ENCODE peak calls at places on chromosomes 3 and 15, in nine cellular contexts. G, N, K, F, T, W, J, X and U are unnamed samples.

GRCh38 chr3:17412950-17413530 is 329.4 kb downstream of the TBC1D5 start:
- DNase-seq in G (peak; percentile 10), N (peak; percentile 69), K (no peak), F (peak; percentile 68), T (peak; percentile 32), W (no peak), J (peak; percentile 75), X (no peak), U (peak; percentile 45)

GRCh38 chr3:39021465-39022274 is 30.1 kb downstream of the SCN11A start:
- DNase-seq in G (no peak), N (no peak), K (no peak), F (no peak), T (no peak), W (no peak), J (no peak), X (no peak), U (no peak)

GRCh38 chr15:70439304-70439877 is 324.0 kb downstream of the UACA start:
- DNase-seq in G (no peak), N (no peak), K (no peak), F (no peak), T (no peak), W (no peak), J (no peak), X (no peak), U (no peak)

GRCh38 chr15:42107483-42107882 is 13.1 kb upstream of the PLA2G4D start:
- DNase-seq in G (no peak), N (no peak), K (no peak), F (no peak), T (no peak), W (no peak), J (no peak), X (no peak), U (no peak)

GRCh38 chr3:61821823-61822251 is 260.5 kb downstream of the PTPRG start:
- DNase-seq in G (no peak), N (peak; percentile 36), K (no peak), F (peak; percentile 74), T (peak; percentile 71), W (peak; percentile 45), J (peak; percentile 61), X (no peak), U (peak; percentile 66)

GRCh38 chr3:6504385-6504784 is 356.5 kb upstream of the GRM7 start:
- DNase-seq in G (no peak), N (no peak), K (no peak), F (no peak), T (no peak), W (no peak), J (no peak), X (no peak), U (no peak)

GRCh38 chr15:84736375-84736774 is 12.0 kb upstream of the ZNF592 start:
- DNase-seq in G (peak; percentile 84), N (no peak), K (no peak), F (no peak), T (no peak), W (no peak), J (no peak), X (no peak), U (no peak)

GRCh38 chr15:75648156-75649000 is 666 bp downstream of the SNX33 start:
- DNase-seq in G (no peak), N (peak; percentile 53), K (no peak), F (peak; percentile 68), T (peak; percentile 16), W (no peak), J (peak; percentile 63), X (no peak), U (peak; percentile 29)

GRCh38 chr3:141276398-141276797 is 44.8 kb downstream of the PXYLP1 start:
- DNase-seq in G (no peak), N (no peak), K (peak; percentile 16), F (no peak), T (no peak), W (no peak), J (peak; percentile 25), X (no peak), U (no peak)

GRCh38 chr3:138774529-138775253 is 60.0 kb downstream of the PIK3CB start:
- DNase-seq in G (no peak), N (peak; percentile 100), K (no peak), F (peak; percentile 99), T (peak; percentile 100), W (peak; percentile 99), J (peak; percentile 98), X (no peak), U (peak; percentile 99)

GRCh38 chr3:187044206-187044605 is 95.1 kb downstream of the RPL39L start:
- DNase-seq in G (peak; percentile 69), N (no peak), K (no peak), F (peak; percentile 35), T (no peak), W (no peak), J (no peak), X (no peak), U (no peak)

GRCh38 chr15:56715220-56715619 is 18.1 kb downstream of the ZNF280D start:
- DNase-seq in G (no peak), N (peak; percentile 30), K (no peak), F (no peak), T (peak; percentile 12), W (no peak), J (no peak), X (no peak), U (no peak)

GRCh38 chr3:127206611-127207516 is 13.9 kb downstream of the PRR23E start:
- DNase-seq in G (no peak), N (no peak), K (peak; percentile 54), F (no peak), T (no peak), W (no peak), J (no peak), X (no peak), U (no peak)

GRCh38 chr3:129536374-129536667 is 6.7 kb upstream of the H1-8 start:
- DNase-seq in G (no peak), N (no peak), K (no peak), F (no peak), T (no peak), W (no peak), J (no peak), X (no peak), U (no peak)

GRCh38 chr3:13217253-13217652 is 144.0 kb upstream of the IQSEC1 start:
- DNase-seq in G (no peak), N (no peak), K (no peak), F (no peak), T (no peak), W (no peak), J (no peak), X (no peak), U (no peak)

GRCh38 chr3:127754411-127755304 is 67.7 kb downstream of the MGLL start:
- DNase-seq in G (peak; percentile 78), N (no peak), K (no peak), F (no peak), T (no peak), W (no peak), J (no peak), X (no peak), U (no peak)

GRCh38 chr3:8655387-8655835 is 10.8 kb upstream of the SSUH2 start:
- DNase-seq in G (no peak), N (no peak), K (no peak), F (no peak), T (no peak), W (no peak), J (no peak), X (no peak), U (no peak)

GRCh38 chr15:34275154-34275553 is 50.3 kb downstream of the EMC4 start:
- DNase-seq in G (no peak), N (peak; percentile 14), K (no peak), F (peak; percentile 71), T (no peak), W (no peak), J (no peak), X (no peak), U (no peak)

GRCh38 chr3:119819806-119820205 is 37.9 kb downstream of the NR1I2 start:
- DNase-seq in G (no peak), N (no peak), K (no peak), F (peak; percentile 66), T (no peak), W (no peak), J (no peak), X (no peak), U (no peak)

GRCh38 chr3:112976001-112976400 is 1.1 kb upstream of the CD200R1 start:
- DNase-seq in G (no peak), N (no peak), K (no peak), F (no peak), T (no peak), W (no peak), J (no peak), X (no peak), U (no peak)
- TF ChIP-seq CTCF in G (no peak), N (no peak), K (no peak), F (no peak), T (no peak), W (no peak), J (no peak), X (no peak), U (no peak)

GRCh38 chr3:80564391-80564790 is 796.6 kb upstream of the ROBO1 start:
- DNase-seq in G (no peak), N (no peak), K (no peak), F (no peak), T (no peak), W (no peak), J (no peak), X (no peak), U (no peak)
- TF ChIP-seq CTCF in G (no peak), N (no peak), K (no peak), F (no peak), T (no peak), W (no peak), J (no peak), X (no peak), U (no peak)

DNA sequence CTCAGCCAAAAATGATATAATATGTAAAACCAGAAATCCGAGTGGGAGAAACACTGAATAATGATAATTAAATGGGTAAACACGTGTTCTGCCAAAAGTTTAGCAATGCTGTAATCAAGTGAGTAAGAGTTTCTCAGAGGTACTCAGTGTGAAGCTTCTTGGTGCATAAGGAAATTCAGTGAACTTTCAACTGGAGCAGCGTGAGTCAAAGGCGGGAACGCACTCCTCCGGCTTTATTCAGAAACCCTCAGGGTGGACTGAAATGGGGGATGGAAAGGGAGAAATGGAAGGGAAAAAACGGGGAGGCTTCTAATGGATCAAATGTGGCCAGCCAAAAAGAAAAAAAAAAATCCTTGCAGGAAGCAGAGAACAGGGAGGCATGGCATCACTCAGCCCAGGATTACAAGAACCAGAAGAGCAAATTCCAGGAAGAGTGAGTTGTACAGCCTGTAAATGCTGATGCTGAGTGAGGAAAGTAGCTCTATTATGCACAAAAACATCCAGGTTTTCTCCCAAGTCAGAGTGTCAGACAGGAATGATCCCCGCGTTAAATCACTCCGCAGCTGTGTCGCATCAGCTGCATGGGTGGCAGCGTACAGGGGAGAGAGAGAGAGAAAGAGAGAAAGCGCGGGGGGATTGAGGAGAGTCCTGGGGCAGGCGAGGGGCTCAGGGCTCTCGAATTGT is 85.3 kb downstream of the ASB7 start:
- DNase-seq in G (no peak), N (peak; percentile 76), K (peak; percentile 70), F (peak; percentile 84), T (peak; percentile 90), W (no peak), J (peak; percentile 88), X (no peak), U (peak; percentile 53)
- TF ChIP-seq CTCF in G (no peak), N (no peak), K (no peak), F (no peak), T (no peak), W (no peak), J (no peak), X (no peak), U (no peak)

DNA sequence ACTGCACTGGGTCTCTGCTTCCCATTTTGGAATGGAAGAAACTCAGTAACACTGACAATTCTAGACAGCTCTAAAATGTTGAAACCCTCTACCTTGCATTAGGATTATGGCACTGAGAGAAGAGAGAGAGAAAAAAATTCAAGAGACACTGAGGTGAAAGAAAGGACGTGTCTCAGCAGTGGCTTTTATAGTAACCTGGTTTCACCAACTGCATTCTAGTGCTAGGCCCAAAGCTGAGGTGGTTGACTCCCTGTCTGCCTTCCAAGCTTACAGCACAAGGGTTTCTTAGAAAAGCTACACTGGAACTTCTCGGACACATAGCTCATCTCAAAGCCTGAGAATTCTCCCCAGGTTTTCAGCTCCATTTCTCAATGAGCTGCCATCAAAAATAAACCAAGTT is 279.8 kb downstream of the EBLN2 start:
- DNase-seq in G (no peak), N (no peak), K (no peak), F (no peak), T (no peak), W (no peak), J (no peak), X (no peak), U (no peak)
- TF ChIP-seq CTCF in G (no peak), N (no peak), K (no peak), F (no peak), T (no peak), W (no peak), J (no peak), X (no peak), U (no peak)